ENCODE peak calls at places on chromosomes 5 and 9, in eight cellular contexts. Z is kidney; G is IMR-90; R is neural progenitor cell; K is naive thymus-derived CD4-positive, alpha-beta T cell; Y is Caco-2; N is adrenal gland; Q is heart left ventricle. H is an unnamed sample.

GRCh38 chr5:84253946-84254345 is 130.7 kb downstream of the EDIL3 start:
- DNase-seq in Z (no peak), G (no peak), R (no peak), K (no peak), Y (no peak), N (no peak), Q (no peak), H (no peak)

GRCh38 chr9:82124090-82124489 is 135.5 kb downstream of the SPATA31D1 start:
- DNase-seq in Z (no peak), G (peak; percentile 90), R (no peak), K (no peak), Y (no peak), N (no peak), Q (no peak), H (no peak)

GRCh38 chr9:26656003-26656940 is 236.3 kb downstream of the CAAP1 start:
- DNase-seq in Z (no peak), G (peak; percentile 15), R (peak; percentile 70), K (no peak), Y (no peak), N (no peak), Q (no peak), H (peak; percentile 3)

GRCh38 chr9:21402387-21403247 is 6.3 kb upstream of the IFNA8 start:
- DNase-seq in Z (peak; percentile 62), G (no peak), R (peak; percentile 80), K (no peak), Y (no peak), N (no peak), Q (no peak), H (peak; percentile 31)

GRCh38 chr5:15664961-15665360 is 165.0 kb downstream of the FBXL7 start:
- DNase-seq in Z (no peak), G (peak; percentile 45), R (no peak), K (no peak), Y (no peak), N (no peak), Q (no peak), H (no peak)

GRCh38 chr5:176637556-176637955 is 7.1 kb downstream of the EIF4E1B start:
- DNase-seq in Z (no peak), G (no peak), R (no peak), K (no peak), Y (no peak), N (no peak), Q (no peak), H (no peak)

GRCh38 chr5:145178667-145179523 is 656.2 kb downstream of the PRELID2 start:
- DNase-seq in Z (no peak), G (no peak), R (peak; percentile 59), K (no peak), Y (no peak), N (no peak), Q (no peak), H (no peak)

GRCh38 chr9:110251212-110251611 is 5.1 kb downstream of the TXN start:
- DNase-seq in Z (no peak), G (no peak), R (no peak), K (no peak), Y (no peak), N (no peak), Q (no peak), H (no peak)

GRCh38 chr5:160649304-160649703 is 202.7 kb downstream of the ATP10B start:
- DNase-seq in Z (no peak), G (no peak), R (peak; percentile 67), K (no peak), Y (peak; percentile 23), N (no peak), Q (no peak), H (no peak)

GRCh38 chr5:91499943-91500531 is 116.9 kb upstream of the ARRDC3 start:
- DNase-seq in Z (no peak), G (peak; percentile 54), R (peak; percentile 70), K (peak; percentile 10), Y (peak; percentile 36), N (no peak), Q (no peak), H (no peak)

GRCh38 chr5:96952946-96953730 is 17.3 kb downstream of the LNPEP start:
- DNase-seq in Z (no peak), G (no peak), R (no peak), K (no peak), Y (no peak), N (no peak), Q (no peak), H (no peak)

GRCh38 chr5:171808453-171808852 is 22.8 kb downstream of the SMIM23 start:
- DNase-seq in Z (no peak), G (no peak), R (no peak), K (no peak), Y (no peak), N (no peak), Q (no peak), H (no peak)

GRCh38 chr5:95664204-95664786 is 17.7 kb downstream of the RFESD start:
- DNase-seq in Z (no peak), G (peak; percentile 49), R (peak; percentile 31), K (no peak), Y (peak; percentile 23), N (no peak), Q (no peak), H (peak; percentile 76)

GRCh38 chr5:115343855-115344254 is 47.4 kb upstream of the CCDC112 start:
- DNase-seq in Z (no peak), G (peak; percentile 84), R (no peak), K (no peak), Y (no peak), N (no peak), Q (no peak), H (no peak)

DNA sequence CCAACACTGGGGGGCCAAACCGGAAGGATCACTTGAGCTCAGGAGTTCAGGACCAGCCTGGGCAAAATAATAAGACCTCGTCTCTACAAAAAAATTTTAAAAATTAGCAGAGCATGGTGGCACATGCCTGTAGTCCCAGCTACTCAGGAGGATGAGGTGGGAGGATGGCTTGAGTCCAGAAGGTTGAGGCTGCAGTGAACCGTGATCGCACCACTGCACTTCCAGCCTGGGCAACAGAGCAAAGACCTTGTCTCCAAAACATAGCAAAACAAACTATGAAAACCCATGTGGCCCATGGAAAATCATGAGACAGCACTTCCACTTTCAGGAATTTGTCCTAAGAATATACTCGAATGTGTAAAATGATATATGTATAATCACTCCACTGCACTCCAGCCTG is 6.1 kb downstream of the SETX start:
- DNase-seq in Z (no peak), G (no peak), R (no peak), K (no peak), Y (no peak), N (no peak), Q (no peak), H (no peak)
- H3K36me3 ChIP-seq in Z (peaks cover 35% of the 10 kb centered on the region), G (peaks cover 60% of the 10 kb centered on the region), R (peaks cover 9% of the 10 kb centered on the region), K (peaks cover 57% of the 10 kb centered on the region), Y (peaks cover 1% of the 10 kb centered on the region), N (peaks cover 84% of the 10 kb centered on the region), Q (peaks cover 100% of the 10 kb centered on the region), H (peaks cover 10% of the 10 kb centered on the region)

GRCh38 chr5:173941102-173941501 is 47.9 kb upstream of the C5orf47 start:
- DNase-seq in Z (no peak), G (no peak), R (peak; percentile 19), K (no peak), Y (no peak), N (no peak), Q (no peak), H (no peak)
- H3K4me1 ChIP-seq in Z (peaks cover 48% of the 10 kb centered on the region), G (peaks cover 2% of the 10 kb centered on the region), R (peaks cover 38% of the 10 kb centered on the region), K (no peaks in the 10 kb centered on the region), Y (peaks cover 60% of the 10 kb centered on the region), N (peaks cover 76% of the 10 kb centered on the region), Q (no peaks in the 10 kb centered on the region), H (no peaks in the 10 kb centered on the region)

GRCh38 chr5:81256766-81257165 is 23.6 kb downstream of the CKMT2 start:
- DNase-seq in Z (no peak), G (no peak), R (no peak), K (no peak), Y (no peak), N (no peak), Q (no peak), H (no peak)
- H3K36me3 ChIP-seq in Z (peaks cover 11% of the 10 kb centered on the region), G (no peaks in the 10 kb centered on the region), R (peaks cover 5% of the 10 kb centered on the region), K (no peaks in the 10 kb centered on the region), Y (peaks cover 4% of the 10 kb centered on the region), N (peaks cover 49% of the 10 kb centered on the region), Q (peaks cover 96% of the 10 kb centered on the region), H (no peaks in the 10 kb centered on the region)

GRCh38 chr9:131404987-131405386 is 11.1 kb downstream of the PRRC2B start:
- DNase-seq in Z (no peak), G (no peak), R (no peak), K (no peak), Y (no peak), N (peak; percentile 70), Q (no peak), H (no peak)
- H3K4me1 ChIP-seq in Z (peaks cover 48% of the 10 kb centered on the region), G (peaks cover 45% of the 10 kb centered on the region), R (peaks cover 90% of the 10 kb centered on the region), K (peaks cover 92% of the 10 kb centered on the region), Y (peaks cover 33% of the 10 kb centered on the region), N (peaks cover 98% of the 10 kb centered on the region), Q (peaks cover 38% of the 10 kb centered on the region), H (peaks cover 60% of the 10 kb centered on the region)

DNA sequence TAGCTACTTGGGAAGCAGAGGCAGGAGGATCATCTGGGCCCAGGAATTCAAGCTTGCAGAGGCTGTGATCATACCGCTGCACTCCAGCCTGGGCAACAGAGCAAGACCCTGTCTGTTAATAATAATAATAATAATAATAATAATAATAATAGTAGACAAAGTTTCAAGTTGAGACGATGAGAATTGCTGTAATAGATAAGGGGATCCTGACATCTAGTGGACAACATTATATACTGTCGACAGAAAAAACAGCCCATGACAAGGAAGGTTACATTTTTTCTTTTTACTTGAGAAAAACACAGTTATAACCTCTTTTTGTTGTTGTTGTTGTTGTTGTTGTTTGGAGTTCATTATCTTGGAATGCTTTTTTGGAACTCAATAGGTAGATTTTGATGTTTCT is 35.3 kb downstream of the NDFIP1 start:
- DNase-seq in Z (no peak), G (peak; percentile 58), R (peak; percentile 30), K (no peak), Y (peak; percentile 14), N (no peak), Q (no peak), H (no peak)
- H3K36me3 ChIP-seq in Z (peaks cover 17% of the 10 kb centered on the region), G (peaks cover 20% of the 10 kb centered on the region), R (peaks cover 20% of the 10 kb centered on the region), K (peaks cover 66% of the 10 kb centered on the region), Y (peaks cover 3% of the 10 kb centered on the region), N (peaks cover 64% of the 10 kb centered on the region), Q (peaks cover 83% of the 10 kb centered on the region), H (no peaks in the 10 kb centered on the region)

GRCh38 chr9:96241391-96241809 is 60.6 kb downstream of the HSD17B3 start:
- DNase-seq in Z (no peak), G (no peak), R (no peak), K (no peak), Y (no peak), N (no peak), Q (no peak), H (no peak)
- H3K4me1 ChIP-seq in Z (no peaks in the 10 kb centered on the region), G (no peaks in the 10 kb centered on the region), R (peaks cover 8% of the 10 kb centered on the region), K (no peaks in the 10 kb centered on the region), Y (peaks cover 6% of the 10 kb centered on the region), N (no peaks in the 10 kb centered on the region), Q (no peaks in the 10 kb centered on the region), H (no peaks in the 10 kb centered on the region)

DNA sequence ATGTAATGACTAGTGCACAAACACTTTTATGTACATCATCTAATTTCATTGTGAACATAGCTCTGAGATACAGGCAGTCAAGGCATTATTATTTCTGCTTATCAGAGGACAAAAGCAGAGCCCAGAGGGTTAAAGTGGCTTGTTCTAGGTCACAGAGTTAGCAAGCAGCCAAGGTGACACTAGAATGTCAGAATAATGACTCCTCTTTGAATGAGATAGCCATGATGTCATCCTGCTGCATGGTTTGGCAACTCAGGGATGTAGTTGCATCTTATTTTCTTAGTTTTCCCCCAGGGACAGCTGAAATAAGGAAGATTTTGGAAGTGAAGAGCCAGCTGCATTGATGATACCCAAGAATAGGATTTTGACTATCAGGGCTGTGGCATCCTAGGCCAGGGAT is 54.4 kb downstream of the KCNV2 start:
- DNase-seq in Z (no peak), G (peak; percentile 53), R (no peak), K (no peak), Y (peak; percentile 11), N (peak; percentile 20), Q (no peak), H (no peak)
- H3K36me3 ChIP-seq in Z (peaks cover 9% of the 10 kb centered on the region), G (peaks cover 24% of the 10 kb centered on the region), R (peaks cover 19% of the 10 kb centered on the region), K (peaks cover 65% of the 10 kb centered on the region), Y (no peaks in the 10 kb centered on the region), N (peaks cover 6% of the 10 kb centered on the region), Q (peaks cover 50% of the 10 kb centered on the region), H (no peaks in the 10 kb centered on the region)